ENCODE peak calls at places on chromosomes 5 and 9, in ten cellular contexts. One of them, this sample, is unnamed.

GRCh38 chr5:79509244-79509880 is 4.6 kb downstream of the HOMER1 start:
- DNase-seq in breast epithelium: no peak
- DNase-seq in CD8-positive, alpha-beta T cell: no peak
- DNase-seq in lower lobe of right lung: no peak
- DNase-seq in tibial artery: no peak
- DNase-seq in GM12878: no peak
- DNase-seq in adrenal gland: no peak
- DNase-seq in psoas muscle: no peak
- DNase-seq in glutamatergic neuron: no peak
- DNase-seq in Peyer's patch: no peak
- DNase-seq in this sample: no peak

GRCh38 chr5:149572170-149572569 is 9.1 kb upstream of the ARHGEF37 start:
- DNase-seq in psoas muscle: no peak
- DNase-seq in CD8-positive, alpha-beta T cell: no peak
- DNase-seq in breast epithelium: no peak
- DNase-seq in Peyer's patch: no peak
- DNase-seq in GM12878: no peak
- DNase-seq in lower lobe of right lung: no peak
- DNase-seq in glutamatergic neuron: no peak
- DNase-seq in adrenal gland: no peak
- DNase-seq in tibial artery: no peak
- DNase-seq in this sample: no peak

GRCh38 chr5:57176350-57176857 is 2.5 kb downstream of the GPBP1 start:
- DNase-seq in glutamatergic neuron: no peak
- DNase-seq in adrenal gland: no peak
- DNase-seq in breast epithelium: no peak
- DNase-seq in GM12878: no peak
- DNase-seq in psoas muscle: no peak
- DNase-seq in lower lobe of right lung: no peak
- DNase-seq in tibial artery: no peak
- DNase-seq in CD8-positive, alpha-beta T cell: no peak
- DNase-seq in Peyer's patch: no peak
- DNase-seq in this sample: no peak

GRCh38 chr5:122089614-122090013 is 11.6 kb upstream of the LOX start:
- DNase-seq in GM12878: no peak
- DNase-seq in adrenal gland: no peak
- DNase-seq in psoas muscle: no peak
- DNase-seq in breast epithelium: no peak
- DNase-seq in lower lobe of right lung: no peak
- DNase-seq in Peyer's patch: no peak
- DNase-seq in CD8-positive, alpha-beta T cell: no peak
- DNase-seq in glutamatergic neuron: no peak
- DNase-seq in tibial artery: no peak
- DNase-seq in this sample: no peak

GRCh38 chr5:54658014-54658413 is 140.5 kb downstream of the SNX18 start:
- DNase-seq in GM12878: no peak
- DNase-seq in breast epithelium: no peak
- DNase-seq in Peyer's patch: no peak
- DNase-seq in adrenal gland: peak; percentile 61
- DNase-seq in CD8-positive, alpha-beta T cell: no peak
- DNase-seq in lower lobe of right lung: no peak
- DNase-seq in tibial artery: no peak
- DNase-seq in glutamatergic neuron: no peak
- DNase-seq in psoas muscle: no peak
- DNase-seq in this sample: no peak

GRCh38 chr5:143001764-143002351 is 231.7 kb downstream of the ARHGAP26 start:
- DNase-seq in tibial artery: no peak
- DNase-seq in Peyer's patch: no peak
- DNase-seq in CD8-positive, alpha-beta T cell: no peak
- DNase-seq in adrenal gland: no peak
- DNase-seq in GM12878: no peak
- DNase-seq in psoas muscle: no peak
- DNase-seq in glutamatergic neuron: no peak
- DNase-seq in lower lobe of right lung: no peak
- DNase-seq in breast epithelium: no peak
- DNase-seq in this sample: no peak

GRCh38 chr9:77793909-77794308 is 145.8 kb upstream of the GNA14 start:
- DNase-seq in psoas muscle: no peak
- DNase-seq in tibial artery: no peak
- DNase-seq in glutamatergic neuron: no peak
- DNase-seq in Peyer's patch: no peak
- DNase-seq in CD8-positive, alpha-beta T cell: no peak
- DNase-seq in adrenal gland: no peak
- DNase-seq in lower lobe of right lung: no peak
- DNase-seq in GM12878: no peak
- DNase-seq in breast epithelium: no peak
- DNase-seq in this sample: no peak

GRCh38 chr9:124475158-124475867 is 25.1 kb downstream of the ADGRD2 start:
- DNase-seq in Peyer's patch: no peak
- DNase-seq in adrenal gland: no peak
- DNase-seq in tibial artery: no peak
- DNase-seq in CD8-positive, alpha-beta T cell: no peak
- DNase-seq in psoas muscle: peak; percentile 34
- DNase-seq in lower lobe of right lung: no peak
- DNase-seq in GM12878: no peak
- DNase-seq in breast epithelium: no peak
- DNase-seq in glutamatergic neuron: no peak
- DNase-seq in this sample: no peak

GRCh38 chr5:112366987-112367386 is 52.1 kb downstream of the EPB41L4A start:
- DNase-seq in adrenal gland: no peak
- DNase-seq in tibial artery: no peak
- DNase-seq in glutamatergic neuron: no peak
- DNase-seq in Peyer's patch: no peak
- DNase-seq in GM12878: no peak
- DNase-seq in breast epithelium: no peak
- DNase-seq in psoas muscle: no peak
- DNase-seq in CD8-positive, alpha-beta T cell: no peak
- DNase-seq in lower lobe of right lung: no peak
- DNase-seq in this sample: peak; percentile 22

GRCh38 chr9:114911167-114911821 is 19.1 kb downstream of the TNFSF8 start:
- DNase-seq in breast epithelium: no peak
- DNase-seq in GM12878: no peak
- DNase-seq in glutamatergic neuron: no peak
- DNase-seq in tibial artery: no peak
- DNase-seq in psoas muscle: no peak
- DNase-seq in Peyer's patch: no peak
- DNase-seq in lower lobe of right lung: no peak
- DNase-seq in adrenal gland: peak; percentile 45
- DNase-seq in CD8-positive, alpha-beta T cell: no peak
- DNase-seq in this sample: no peak

GRCh38 chr9:2621678-2622360 is at the start of gene VLDLR:
- DNase-seq in breast epithelium: peak; percentile 52
- DNase-seq in Peyer's patch: no peak
- DNase-seq in GM12878: no peak
- DNase-seq in adrenal gland: peak; percentile 52
- DNase-seq in psoas muscle: peak; percentile 72
- DNase-seq in tibial artery: peak; percentile 74
- DNase-seq in glutamatergic neuron: peak; percentile 77
- DNase-seq in lower lobe of right lung: peak; percentile 57
- DNase-seq in CD8-positive, alpha-beta T cell: no peak
- DNase-seq in this sample: peak; percentile 70

GRCh38 chr5:172524573-172525021 is 70.3 kb upstream of the SH3PXD2B start:
- DNase-seq in Peyer's patch: no peak
- DNase-seq in CD8-positive, alpha-beta T cell: no peak
- DNase-seq in psoas muscle: no peak
- DNase-seq in GM12878: no peak
- DNase-seq in breast epithelium: no peak
- DNase-seq in glutamatergic neuron: no peak
- DNase-seq in adrenal gland: no peak
- DNase-seq in tibial artery: no peak
- DNase-seq in lower lobe of right lung: no peak
- DNase-seq in this sample: no peak

GRCh38 chr9:4866239-4866969 is 73.7 kb downstream of the RCL1 start:
- DNase-seq in CD8-positive, alpha-beta T cell: no peak
- DNase-seq in psoas muscle: peak; percentile 53
- DNase-seq in breast epithelium: no peak
- DNase-seq in lower lobe of right lung: no peak
- DNase-seq in adrenal gland: no peak
- DNase-seq in GM12878: no peak
- DNase-seq in glutamatergic neuron: no peak
- DNase-seq in Peyer's patch: no peak
- DNase-seq in tibial artery: no peak
- DNase-seq in this sample: no peak

GRCh38 chr9:137008312-137008711 is 11.9 kb upstream of the CLIC3 start:
- DNase-seq in psoas muscle: no peak
- DNase-seq in breast epithelium: no peak
- DNase-seq in CD8-positive, alpha-beta T cell: no peak
- DNase-seq in tibial artery: no peak
- DNase-seq in glutamatergic neuron: no peak
- DNase-seq in GM12878: no peak
- DNase-seq in lower lobe of right lung: no peak
- DNase-seq in adrenal gland: no peak
- DNase-seq in Peyer's patch: no peak
- DNase-seq in this sample: no peak
- TF ChIP-seq CTCF in psoas muscle: no peak
- TF ChIP-seq CTCF in breast epithelium: no peak
- TF ChIP-seq CTCF in CD8-positive, alpha-beta T cell: no peak
- TF ChIP-seq CTCF in tibial artery: no peak
- TF ChIP-seq CTCF in glutamatergic neuron: no peak
- TF ChIP-seq CTCF in GM12878: no peak
- TF ChIP-seq CTCF in lower lobe of right lung: no peak
- TF ChIP-seq CTCF in adrenal gland: no peak
- TF ChIP-seq CTCF in Peyer's patch: no peak
- TF ChIP-seq CTCF in this sample: no peak

GRCh38 chr9:123268950-123269302 is 540 bp upstream of the STRBP start:
- DNase-seq in tibial artery: no peak
- DNase-seq in CD8-positive, alpha-beta T cell: no peak
- DNase-seq in psoas muscle: no peak
- DNase-seq in adrenal gland: no peak
- DNase-seq in glutamatergic neuron: no peak
- DNase-seq in lower lobe of right lung: no peak
- DNase-seq in GM12878: no peak
- DNase-seq in Peyer's patch: no peak
- DNase-seq in breast epithelium: no peak
- DNase-seq in this sample: no peak

GRCh38 chr9:123266655-123267421 is 1.5 kb downstream of the STRBP start:
- DNase-seq in Peyer's patch: no peak
- DNase-seq in tibial artery: no peak
- DNase-seq in psoas muscle: no peak
- DNase-seq in adrenal gland: no peak
- DNase-seq in CD8-positive, alpha-beta T cell: no peak
- DNase-seq in lower lobe of right lung: no peak
- DNase-seq in glutamatergic neuron: no peak
- DNase-seq in breast epithelium: no peak
- DNase-seq in GM12878: no peak
- DNase-seq in this sample: peak; percentile 12

GRCh38 chr9:123269316-123269715 is 930 bp upstream of the STRBP start:
- DNase-seq in lower lobe of right lung: no peak
- DNase-seq in psoas muscle: no peak
- DNase-seq in glutamatergic neuron: no peak
- DNase-seq in breast epithelium: no peak
- DNase-seq in CD8-positive, alpha-beta T cell: no peak
- DNase-seq in adrenal gland: no peak
- DNase-seq in GM12878: no peak
- DNase-seq in Peyer's patch: no peak
- DNase-seq in tibial artery: no peak
- DNase-seq in this sample: no peak

GRCh38 chr9:123267481-123268239 is 726 bp downstream of the STRBP start:
- DNase-seq in GM12878: no peak
- DNase-seq in psoas muscle: peak; percentile 50
- DNase-seq in adrenal gland: no peak
- DNase-seq in tibial artery: peak; percentile 64
- DNase-seq in CD8-positive, alpha-beta T cell: no peak
- DNase-seq in lower lobe of right lung: peak; percentile 52
- DNase-seq in Peyer's patch: peak; percentile 34
- DNase-seq in breast epithelium: no peak
- DNase-seq in glutamatergic neuron: peak; percentile 47
- DNase-seq in this sample: peak; percentile 32

DNA sequence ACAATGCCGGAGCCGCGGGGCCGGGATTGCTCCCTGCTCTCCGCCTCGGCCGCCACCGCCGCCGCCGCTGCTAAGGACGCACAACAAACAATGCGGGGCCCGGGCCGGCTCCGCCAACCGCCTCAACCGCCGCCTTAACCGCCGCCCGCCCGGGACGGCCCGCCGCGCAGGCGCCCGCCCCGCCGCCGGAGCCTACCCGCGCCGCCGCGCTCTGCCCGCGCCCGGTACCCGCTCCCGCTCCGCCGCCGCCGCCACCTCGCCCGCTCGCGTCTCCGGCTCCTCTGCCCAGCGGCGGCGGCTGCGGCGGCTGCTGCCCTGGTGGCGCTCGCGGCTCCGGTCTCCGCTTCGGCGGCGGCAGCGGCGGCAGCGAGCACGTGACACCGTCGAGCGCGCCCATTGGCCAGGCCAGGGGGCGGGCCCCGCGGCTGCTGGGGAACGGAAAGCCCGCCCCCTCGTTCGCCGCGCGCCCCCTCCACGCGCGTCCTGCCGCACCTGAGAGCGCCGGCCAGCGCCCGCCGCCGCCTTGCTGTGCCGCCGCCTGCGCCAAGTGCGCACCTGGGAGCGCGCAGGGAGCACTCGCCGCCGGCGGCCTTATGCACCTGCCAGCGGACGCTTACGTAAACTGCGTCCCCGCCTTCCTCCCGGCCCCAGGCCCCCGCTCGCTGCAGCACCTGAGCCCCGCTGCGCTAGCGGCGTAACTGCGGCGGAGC is at the start of gene STRBP:
- DNase-seq in CD8-positive, alpha-beta T cell: peak; percentile 87
- DNase-seq in Peyer's patch: peak; percentile 90
- DNase-seq in psoas muscle: peak; percentile 96
- DNase-seq in breast epithelium: peak; percentile 88
- DNase-seq in glutamatergic neuron: peak; percentile 94
- DNase-seq in tibial artery: peak; percentile 92
- DNase-seq in adrenal gland: peak; percentile 91
- DNase-seq in GM12878: peak; percentile 50
- DNase-seq in lower lobe of right lung: peak; percentile 94
- DNase-seq in this sample: peak; percentile 99
- TF ChIP-seq CTCF in CD8-positive, alpha-beta T cell: no peak
- TF ChIP-seq CTCF in Peyer's patch: peak; percentile 22
- TF ChIP-seq CTCF in psoas muscle: no peak
- TF ChIP-seq CTCF in breast epithelium: no peak
- TF ChIP-seq CTCF in glutamatergic neuron: no peak
- TF ChIP-seq CTCF in tibial artery: no peak
- TF ChIP-seq CTCF in adrenal gland: no peak
- TF ChIP-seq CTCF in GM12878: no peak
- TF ChIP-seq CTCF in lower lobe of right lung: no peak
- TF ChIP-seq CTCF in this sample: peak; percentile 48

GRCh38 chr9:133506653-133507038 is 18.1 kb downstream of the MYMK start:
- DNase-seq in tibial artery: peak; percentile 87
- DNase-seq in breast epithelium: no peak
- DNase-seq in Peyer's patch: no peak
- DNase-seq in glutamatergic neuron: no peak
- DNase-seq in CD8-positive, alpha-beta T cell: no peak
- DNase-seq in adrenal gland: peak; percentile 79
- DNase-seq in GM12878: no peak
- DNase-seq in psoas muscle: peak; percentile 71
- DNase-seq in lower lobe of right lung: no peak
- DNase-seq in this sample: no peak
- TF ChIP-seq CTCF in tibial artery: no peak
- TF ChIP-seq CTCF in breast epithelium: no peak
- TF ChIP-seq CTCF in Peyer's patch: no peak
- TF ChIP-seq CTCF in glutamatergic neuron: no peak
- TF ChIP-seq CTCF in CD8-positive, alpha-beta T cell: no peak
- TF ChIP-seq CTCF in adrenal gland: no peak
- TF ChIP-seq CTCF in GM12878: no peak
- TF ChIP-seq CTCF in psoas muscle: no peak
- TF ChIP-seq CTCF in lower lobe of right lung: no peak
- TF ChIP-seq CTCF in this sample: no peak

DNA sequence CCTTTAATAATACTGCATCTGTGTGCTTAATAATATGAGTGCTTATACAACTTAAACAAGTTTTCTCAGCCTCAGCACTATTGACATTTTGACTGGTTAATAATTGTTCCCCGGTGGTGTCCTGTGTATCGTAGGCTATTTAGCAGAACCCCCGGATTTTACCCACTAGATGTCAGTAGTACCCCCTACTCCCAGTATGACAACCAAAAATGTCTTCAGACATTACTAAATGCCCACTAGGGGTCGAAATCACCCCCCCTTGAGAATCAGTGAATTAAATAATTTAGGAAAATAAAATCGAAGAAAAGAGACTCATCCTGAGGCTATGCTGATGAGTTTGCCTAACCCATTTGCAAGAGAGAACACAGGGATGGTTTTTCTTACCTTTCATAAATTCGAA is 166.3 kb downstream of the ATP10B start:
- DNase-seq in tibial artery: no peak
- DNase-seq in Peyer's patch: no peak
- DNase-seq in psoas muscle: no peak
- DNase-seq in lower lobe of right lung: no peak
- DNase-seq in adrenal gland: no peak
- DNase-seq in GM12878: peak; percentile 13
- DNase-seq in glutamatergic neuron: no peak
- DNase-seq in breast epithelium: no peak
- DNase-seq in CD8-positive, alpha-beta T cell: no peak
- DNase-seq in this sample: peak; percentile 29
- TF ChIP-seq CTCF in tibial artery: no peak
- TF ChIP-seq CTCF in Peyer's patch: peak; percentile 58
- TF ChIP-seq CTCF in psoas muscle: no peak
- TF ChIP-seq CTCF in lower lobe of right lung: peak; percentile 29
- TF ChIP-seq CTCF in adrenal gland: no peak
- TF ChIP-seq CTCF in GM12878: peak; percentile 70
- TF ChIP-seq CTCF in glutamatergic neuron: peak; percentile 28
- TF ChIP-seq CTCF in breast epithelium: no peak
- TF ChIP-seq CTCF in CD8-positive, alpha-beta T cell: no peak
- TF ChIP-seq CTCF in this sample: peak; percentile 6

This sample was measured in GM20000.